ENCODE peak calls at places on chromosomes 3 and 15, in eight cellular contexts. One of them, this sample, is unnamed.

GRCh38 chr3:46664188-46664970 is 29.1 kb downstream of the ALS2CL start:
- DNase-seq in NB4: no peak
- DNase-seq in effector memory CD4-positive, alpha-beta T cell: no peak
- DNase-seq in colonic mucosa: peak
- DNase-seq in lower leg skin: peak
- DNase-seq in anterior cingulate cortex: no peak
- DNase-seq in NCI-H2029: no peak
- DNase-seq in kidney glomerular epithelial cell: no peak
- DNase-seq in this sample: peak

GRCh38 chr15:66362776-66363175 is 6.3 kb upstream of the TIPIN start:
- DNase-seq in NB4: no peak
- DNase-seq in effector memory CD4-positive, alpha-beta T cell: no peak
- DNase-seq in colonic mucosa: no peak
- DNase-seq in lower leg skin: no peak
- DNase-seq in anterior cingulate cortex: no peak
- DNase-seq in NCI-H2029: no peak
- DNase-seq in kidney glomerular epithelial cell: no peak
- DNase-seq in this sample: no peak

GRCh38 chr3:37447732-37448131 is 273.4 kb upstream of the LRRFIP2 start:
- DNase-seq in NB4: no peak
- DNase-seq in effector memory CD4-positive, alpha-beta T cell: no peak
- DNase-seq in colonic mucosa: no peak
- DNase-seq in lower leg skin: no peak
- DNase-seq in anterior cingulate cortex: no peak
- DNase-seq in NCI-H2029: no peak
- DNase-seq in kidney glomerular epithelial cell: no peak
- DNase-seq in this sample: no peak

GRCh38 chr3:194135806-194136518 is at the start of gene HES1:
- DNase-seq in NB4: peak
- DNase-seq in effector memory CD4-positive, alpha-beta T cell: no peak
- DNase-seq in colonic mucosa: peak
- DNase-seq in lower leg skin: peak
- DNase-seq in anterior cingulate cortex: peak
- DNase-seq in NCI-H2029: peak
- DNase-seq in kidney glomerular epithelial cell: peak
- DNase-seq in this sample: peak

GRCh38 chr3:163159306-163159705 is 1662.7 kb downstream of the OTOL1 start:
- DNase-seq in NB4: no peak
- DNase-seq in effector memory CD4-positive, alpha-beta T cell: no peak
- DNase-seq in colonic mucosa: no peak
- DNase-seq in lower leg skin: no peak
- DNase-seq in anterior cingulate cortex: no peak
- DNase-seq in NCI-H2029: no peak
- DNase-seq in kidney glomerular epithelial cell: no peak
- DNase-seq in this sample: no peak

GRCh38 chr15:40929730-40930429 is 740 bp downstream of the DLL4 start:
- DNase-seq in NB4: peak
- DNase-seq in effector memory CD4-positive, alpha-beta T cell: no peak
- DNase-seq in colonic mucosa: peak
- DNase-seq in lower leg skin: no peak
- DNase-seq in anterior cingulate cortex: no peak
- DNase-seq in NCI-H2029: no peak
- DNase-seq in kidney glomerular epithelial cell: peak
- DNase-seq in this sample: no peak

GRCh38 chr3:120471643-120472042 is 20.9 kb upstream of the FSTL1 start:
- DNase-seq in NB4: no peak
- DNase-seq in effector memory CD4-positive, alpha-beta T cell: no peak
- DNase-seq in colonic mucosa: no peak
- DNase-seq in lower leg skin: no peak
- DNase-seq in anterior cingulate cortex: no peak
- DNase-seq in NCI-H2029: no peak
- DNase-seq in kidney glomerular epithelial cell: no peak
- DNase-seq in this sample: no peak

GRCh38 chr3:114127517-114127916 is 51.3 kb downstream of the DRD3 start:
- DNase-seq in NB4: no peak
- DNase-seq in effector memory CD4-positive, alpha-beta T cell: no peak
- DNase-seq in colonic mucosa: no peak
- DNase-seq in lower leg skin: no peak
- DNase-seq in anterior cingulate cortex: no peak
- DNase-seq in NCI-H2029: no peak
- DNase-seq in kidney glomerular epithelial cell: no peak
- DNase-seq in this sample: no peak

GRCh38 chr3:115758076-115758763 is 134.9 kb downstream of the GAP43 start:
- DNase-seq in NB4: no peak
- DNase-seq in effector memory CD4-positive, alpha-beta T cell: no peak
- DNase-seq in colonic mucosa: no peak
- DNase-seq in lower leg skin: no peak
- DNase-seq in anterior cingulate cortex: no peak
- DNase-seq in NCI-H2029: peak
- DNase-seq in kidney glomerular epithelial cell: no peak
- DNase-seq in this sample: no peak

GRCh38 chr3:108219336-108219735 is 2.9 kb downstream of the IFT57 start:
- DNase-seq in NB4: no peak
- DNase-seq in effector memory CD4-positive, alpha-beta T cell: no peak
- DNase-seq in colonic mucosa: no peak
- DNase-seq in lower leg skin: no peak
- DNase-seq in anterior cingulate cortex: no peak
- DNase-seq in NCI-H2029: no peak
- DNase-seq in kidney glomerular epithelial cell: no peak
- DNase-seq in this sample: no peak

GRCh38 chr3:18420584-18420983 is 4.6 kb downstream of the SATB1 start:
- DNase-seq in NB4: no peak
- DNase-seq in effector memory CD4-positive, alpha-beta T cell: no peak
- DNase-seq in colonic mucosa: no peak
- DNase-seq in lower leg skin: no peak
- DNase-seq in anterior cingulate cortex: no peak
- DNase-seq in NCI-H2029: no peak
- DNase-seq in kidney glomerular epithelial cell: no peak
- DNase-seq in this sample: no peak

GRCh38 chr15:77877869-77878577 is 199.5 kb downstream of the TBC1D2B start:
- DNase-seq in NB4: no peak
- DNase-seq in effector memory CD4-positive, alpha-beta T cell: no peak
- DNase-seq in colonic mucosa: no peak
- DNase-seq in lower leg skin: no peak
- DNase-seq in anterior cingulate cortex: no peak
- DNase-seq in NCI-H2029: no peak
- DNase-seq in kidney glomerular epithelial cell: no peak
- DNase-seq in this sample: no peak

GRCh38 chr15:65059931-65060596 is 7.7 kb downstream of the RASL12 start:
- DNase-seq in NB4: no peak
- DNase-seq in effector memory CD4-positive, alpha-beta T cell: no peak
- DNase-seq in colonic mucosa: no peak
- DNase-seq in lower leg skin: no peak
- DNase-seq in anterior cingulate cortex: no peak
- DNase-seq in NCI-H2029: no peak
- DNase-seq in kidney glomerular epithelial cell: no peak
- DNase-seq in this sample: no peak

GRCh38 chr15:76993114-76993715 is 1.7 kb upstream of the PSTPIP1 start:
- DNase-seq in NB4: no peak
- DNase-seq in effector memory CD4-positive, alpha-beta T cell: no peak
- DNase-seq in colonic mucosa: no peak
- DNase-seq in lower leg skin: no peak
- DNase-seq in anterior cingulate cortex: no peak
- DNase-seq in NCI-H2029: no peak
- DNase-seq in kidney glomerular epithelial cell: no peak
- DNase-seq in this sample: no peak

GRCh38 chr3:82311901-82312300 is 550.5 kb upstream of the GBE1 start:
- DNase-seq in NB4: no peak
- DNase-seq in effector memory CD4-positive, alpha-beta T cell: no peak
- DNase-seq in colonic mucosa: no peak
- DNase-seq in lower leg skin: no peak
- DNase-seq in anterior cingulate cortex: no peak
- DNase-seq in NCI-H2029: no peak
- DNase-seq in kidney glomerular epithelial cell: no peak
- DNase-seq in this sample: no peak

GRCh38 chr15:92809880-92810361 is 90.2 kb upstream of the CHD2 start:
- DNase-seq in NB4: peak
- DNase-seq in effector memory CD4-positive, alpha-beta T cell: no peak
- DNase-seq in colonic mucosa: peak
- DNase-seq in lower leg skin: no peak
- DNase-seq in anterior cingulate cortex: no peak
- DNase-seq in NCI-H2029: no peak
- DNase-seq in kidney glomerular epithelial cell: peak
- DNase-seq in this sample: no peak

GRCh38 chr15:43086551-43086950 is 19.3 kb downstream of the UBR1 start:
- DNase-seq in NB4: no peak
- DNase-seq in effector memory CD4-positive, alpha-beta T cell: no peak
- DNase-seq in colonic mucosa: no peak
- DNase-seq in lower leg skin: no peak
- DNase-seq in anterior cingulate cortex: no peak
- DNase-seq in NCI-H2029: no peak
- DNase-seq in kidney glomerular epithelial cell: peak
- DNase-seq in this sample: no peak

GRCh38 chr3:129663045-129663446 is 56.6 kb upstream of the PLXND1 start:
- DNase-seq in NB4: no peak
- DNase-seq in effector memory CD4-positive, alpha-beta T cell: no peak
- DNase-seq in colonic mucosa: no peak
- DNase-seq in lower leg skin: peak
- DNase-seq in anterior cingulate cortex: no peak
- DNase-seq in NCI-H2029: no peak
- DNase-seq in kidney glomerular epithelial cell: peak
- DNase-seq in this sample: peak

GRCh38 chr3:12342151-12342550 is 53.3 kb downstream of the PPARG start:
- DNase-seq in NB4: no peak
- DNase-seq in effector memory CD4-positive, alpha-beta T cell: no peak
- DNase-seq in colonic mucosa: no peak
- DNase-seq in lower leg skin: no peak
- DNase-seq in anterior cingulate cortex: no peak
- DNase-seq in NCI-H2029: no peak
- DNase-seq in kidney glomerular epithelial cell: no peak
- DNase-seq in this sample: no peak

This sample was measured in iPS-NIHi11.